ENCODE peak calls at places on chromosomes 16 and 17, in eight cellular contexts. B is gastrocnemius medialis, K is right lobe of liver, Z is heart left ventricle, Y is HepG2, F is IMR-90, T is K562, G is body of pancreas. H is an unnamed sample. For H3K4me1, the result is how much of the 10 kb centered on the place peaks cover.

GRCh38 chr16:2282866-2283555 is 15.1 kb upstream of the RNPS1 start:
- ATAC-seq in K (no peak), F (no peak), G (no peak), Z (no peak), B (no peak), Y (no peak), T (no peak), H (no peak)

GRCh38 chr17:59851431-59852375 is 41.0 kb downstream of the TUBD1 start:
- ATAC-seq in F (peak), T (no peak), K (no peak), Y (no peak), G (no peak), Z (no peak), B (peak), H (peak)

GRCh38 chr16:89375021-89375420 is 115.3 kb downstream of the ANKRD11 start:
- ATAC-seq in G (no peak), Y (no peak), Z (no peak), T (no peak), F (peak), B (no peak), K (no peak), H (no peak)

GRCh38 chr16:48426244-48427135 is 41.3 kb upstream of the SIAH1 start:
- ATAC-seq in Z (no peak), K (no peak), G (no peak), F (peak), T (no peak), Y (peak), B (no peak), H (no peak)

GRCh38 chr17:36066365-36066945 is 2.4 kb downstream of the CCL18 start:
- ATAC-seq in B (no peak), Y (no peak), K (peak), F (no peak), Z (no peak), T (no peak), G (peak), H (peak)

GRCh38 chr17:45413498-45413923 is 19.2 kb downstream of the ARHGAP27 start:
- ATAC-seq in Y (peak), G (peak), F (no peak), K (peak), T (peak), Z (no peak), B (no peak), H (peak)

GRCh38 chr16:67571981-67572431 is 9.7 kb downstream of the CTCF start:
- ATAC-seq in Y (no peak), Z (no peak), T (no peak), F (peak), G (no peak), B (no peak), K (no peak), H (no peak)

GRCh38 chr16:3215601-3216262 is 19.2 kb downstream of the ZNF200 start:
- ATAC-seq in K (no peak), G (no peak), Z (no peak), B (no peak), Y (no peak), F (no peak), T (no peak), H (no peak)

GRCh38 chr17:14790518-14790917 is 474.6 kb downstream of the PMP22 start:
- ATAC-seq in F (peak), T (no peak), Y (no peak), Z (no peak), G (no peak), B (no peak), K (no peak), H (no peak)

GRCh38 chr16:3774156-3774767 is 56.9 kb upstream of the TRAP1 start:
- ATAC-seq in F (peak), K (no peak), Z (peak), T (no peak), G (no peak), Y (no peak), B (peak), H (no peak)

GRCh38 chr17:57114085-57114673 is 29.1 kb downstream of the AKAP1 start:
- ATAC-seq in B (no peak), K (peak), Y (peak), G (peak), Z (no peak), T (peak), F (peak), H (no peak)

GRCh38 chr17:9169116-9169515 is 147.8 kb downstream of the NTN1 start:
- ATAC-seq in Z (no peak), T (no peak), B (no peak), K (no peak), Y (no peak), F (no peak), G (no peak), H (no peak)

GRCh38 chr16:1647904-1648303 is 30.2 kb upstream of the JPT2 start:
- ATAC-seq in Z (no peak), K (no peak), G (no peak), F (no peak), T (no peak), B (no peak), Y (no peak), H (no peak)

GRCh38 chr16:31105677-31106213 is 2.4 kb upstream of the BCKDK start:
- ATAC-seq in Z (peak), T (peak), F (peak), G (peak), K (peak), Y (peak), B (peak), H (peak)

GRCh38 chr17:17778308-17779014 is 58.3 kb downstream of the SREBF1 start:
- ATAC-seq in Z (peak), B (no peak), F (peak), Y (peak), G (no peak), K (no peak), T (no peak), H (peak)

GRCh38 chr16:72848045-72848410 is 199.9 kb downstream of the ZFHX3 start:
- ATAC-seq in F (no peak), B (no peak), Z (no peak), K (peak), G (peak), Y (no peak), T (no peak), H (no peak)

GRCh38 chr16:23482778-23483177 is 27.5 kb downstream of the GGA2 start:
- ATAC-seq in G (no peak), T (no peak), Z (no peak), F (no peak), K (no peak), B (no peak), Y (no peak), H (no peak)

GRCh38 chr17:4969551-4970231 is 2.1 kb upstream of the SPAG7 start:
- ATAC-seq in B (no peak), F (no peak), K (peak), G (no peak), T (no peak), Y (peak), Z (no peak), H (no peak)

GRCh38 chr17:63686138-63686685 is 13.7 kb downstream of the LIMD2 start:
- ATAC-seq in Z (no peak), G (no peak), Y (no peak), B (no peak), K (no peak), F (no peak), T (no peak), H (no peak)

GRCh38 chr17:54814371-54814770 is 86.3 kb upstream of the TOM1L1 start:
- ATAC-seq in F (no peak), K (peak), G (no peak), Z (no peak), T (no peak), B (no peak), Y (no peak), H (no peak)
- H3K4me1 ChIP-seq in F (under half), K (under half), G (under half), Z (under half), T (under half), B (under half), Y (under half), H (under half)

GRCh38 chr16:27374794-27375499 is 27.0 kb upstream of the IL21R start:
- ATAC-seq in K (peak), Z (no peak), T (peak), F (peak), G (peak), Y (peak), B (peak), H (peak)
- TF ChIP-seq POLR2A in K (no peak), Z (no peak), T (no peak), F (no peak), G (no peak), Y (no peak), B (peak), H (no peak)

GRCh38 chr17:77383613-77384608 is 243.1 kb downstream of the SEC14L1 start:
- ATAC-seq in B (peak), T (no peak), F (no peak), K (peak), Z (peak), G (peak), Y (no peak), H (no peak)
- H3K4me1 ChIP-seq in B (half or more), T (under half), F (half or more), K (under half), Z (half or more), G (half or more), Y (half or more), H (half or more)

GRCh38 chr17:75205793-75206163 is 299 bp downstream of the NUP85 start:
- ATAC-seq in B (no peak), T (peak), G (no peak), Y (peak), F (no peak), Z (no peak), K (no peak), H (no peak)
- TF ChIP-seq POLR2A in B (no peak), T (no peak), G (no peak), Y (no peak), F (no peak), Z (no peak), K (no peak), H (no peak)

GRCh38 chr16:87033021-87033471 is 284.1 kb downstream of the C16orf95 start:
- ATAC-seq in Y (no peak), K (no peak), F (no peak), T (no peak), G (no peak), B (peak), Z (peak), H (no peak)
- H3K4me1 ChIP-seq in Y (under half), K (under half), F (under half), T (under half), G (under half), B (under half), Z (under half), H (under half)

GRCh38 chr17:2057714-2058520 is 3.0 kb downstream of the HIC1 start:
- ATAC-seq in K (no peak), Z (no peak), Y (no peak), F (no peak), G (no peak), B (no peak), T (no peak), H (no peak)

GRCh38 chr17:2054740-2055493 is at the start of gene HIC1:
- ATAC-seq in B (peak), T (peak), Z (peak), K (peak), Y (peak), F (peak), G (peak), H (peak)

GRCh38 chr17:2055494-2056220 is 754 bp downstream of the HIC1 start:
- ATAC-seq in B (peak), Y (peak), Z (no peak), T (no peak), G (no peak), K (peak), F (peak), H (no peak)

GRCh38 chr17:2057130-2057713 is 2.3 kb downstream of the HIC1 start:
- ATAC-seq in B (no peak), F (no peak), G (no peak), T (no peak), Z (no peak), K (no peak), Y (no peak), H (no peak)

GRCh38 chr17:2056221-2057129 is 1.6 kb downstream of the HIC1 start:
- ATAC-seq in F (no peak), Y (no peak), Z (no peak), T (no peak), B (no peak), G (no peak), K (peak), H (no peak)
- TF ChIP-seq POLR2A in F (no peak), Y (no peak), Z (no peak), T (no peak), B (no peak), G (no peak), K (no peak), H (peak)

DNA sequence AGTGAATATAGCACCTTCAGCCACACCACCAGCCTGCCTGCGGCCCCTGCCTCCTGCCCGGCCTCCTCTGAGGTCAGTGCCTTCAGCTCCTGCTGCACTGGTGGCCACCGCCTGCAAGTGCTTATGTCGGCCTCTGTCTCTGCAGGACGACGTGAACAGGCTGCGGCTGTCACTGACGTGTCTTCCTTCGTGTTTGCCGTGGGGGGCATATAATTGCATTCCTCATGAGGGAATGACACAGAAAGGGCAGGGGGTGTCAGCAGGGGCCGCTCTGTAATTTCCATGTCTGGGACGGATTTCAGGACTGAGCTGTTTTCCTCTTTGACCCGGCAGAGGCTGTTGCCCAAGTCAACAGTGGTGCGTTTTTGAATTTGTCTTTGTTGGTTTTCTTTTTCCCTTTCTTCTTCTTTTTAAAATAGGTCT is 28.5 kb downstream of the CMIP start:
- ATAC-seq in Y (peak), G (no peak), F (peak), Z (no peak), K (peak), T (no peak), B (no peak), H (no peak)
- H3K4me1 ChIP-seq in Y (half or more), G (under half), F (under half), Z (under half), K (under half), T (under half), B (under half), H (under half)

GRCh38 chr17:37564252-37564651 is 45.0 kb downstream of the SYNRG start:
- ATAC-seq in F (no peak), B (no peak), K (no peak), G (no peak), Y (no peak), T (no peak), Z (no peak), H (no peak)
- TF ChIP-seq POLR2A in F (no peak), B (no peak), K (no peak), G (no peak), Y (no peak), T (no peak), Z (no peak), H (no peak)